ENCODE peak calls at places on chromosomes 6 and 20, in five cellular contexts. C is mesendoderm, X is heart left ventricle, O is GOT3, L is osteocyte. G is an unnamed sample.

GRCh38 chr6:30463651-30464618 is 25.4 kb upstream of the HLA-E start:
- DNase-seq in C (no peak), L (no peak), X (peak), O (no peak), G (peak)

GRCh38 chr6:100730581-100730980 is 150.5 kb downstream of the ASCC3 start:
- DNase-seq in O (no peak), X (no peak), C (no peak), L (no peak), G (no peak)

GRCh38 chr6:134238960-134239795 is 78.7 kb downstream of the SGK1 start:
- DNase-seq in O (no peak), X (peak), C (no peak), L (no peak), G (no peak)

GRCh38 chr6:56683882-56684281 is 41.2 kb upstream of the DST start:
- DNase-seq in L (no peak), X (peak), O (no peak), C (no peak), G (peak)

GRCh38 chr6:44064089-44064947 is 62.9 kb downstream of the MRPL14 start:
- DNase-seq in C (peak), X (peak), O (no peak), L (no peak), G (peak)

GRCh38 chr6:44062771-44063560 is 64.3 kb downstream of the MRPL14 start:
- DNase-seq in X (no peak), O (no peak), C (peak), L (no peak), G (no peak)

GRCh38 chr6:122445274-122445673 is 26.3 kb downstream of the SERINC1 start:
- DNase-seq in O (no peak), C (no peak), L (no peak), X (no peak), G (no peak)

GRCh38 chr20:47296950-47297349 is 59.5 kb downstream of the ZMYND8 start:
- DNase-seq in C (peak), X (no peak), L (no peak), O (no peak), G (no peak)

GRCh38 chr6:99589290-99589672 is 17.4 kb upstream of the PRDM13 start:
- DNase-seq in C (no peak), X (no peak), O (no peak), L (no peak), G (no peak)

GRCh38 chr20:50259705-50260479 is 69.3 kb downstream of the CEBPB start:
- DNase-seq in L (no peak), X (no peak), C (no peak), O (no peak), G (no peak)

GRCh38 chr6:50543666-50544065 is 169.7 kb upstream of the TFAP2D start:
- DNase-seq in L (no peak), X (no peak), C (peak), O (no peak), G (no peak)

GRCh38 chr6:6987749-6988148 is 120.0 kb upstream of the RREB1 start:
- DNase-seq in X (no peak), L (no peak), O (no peak), C (no peak), G (no peak)

GRCh38 chr6:133779916-133780315 is 109.0 kb upstream of the TCF21 start:
- DNase-seq in L (no peak), O (no peak), C (no peak), X (no peak), G (no peak)

GRCh38 chr6:111207141-111207858 is 120.0 kb downstream of the SLC16A10 start:
- DNase-seq in O (no peak), C (peak), L (no peak), X (no peak), G (peak)

GRCh38 chr20:35263609-35264223 is 14.2 kb downstream of the MMP24OS start:
- DNase-seq in L (no peak), X (no peak), O (no peak), C (no peak), G (no peak)

GRCh38 chr20:34536798-34537394 is 20.7 kb downstream of the DYNLRB1 start:
- DNase-seq in X (no peak), O (no peak), C (peak), L (no peak), G (peak)

GRCh38 chr6:118712955-118713354 is 61.6 kb upstream of the CEP85L start:
- DNase-seq in L (no peak), X (no peak), C (no peak), O (no peak), G (no peak)

GRCh38 chr20:46087161-46087560 is 2.6 kb downstream of the NCOA5 start:
- DNase-seq in L (no peak), C (no peak), X (no peak), O (no peak), G (peak)

GRCh38 chr6:163667372-163668060 is 253.0 kb downstream of the QKI start:
- DNase-seq in C (no peak), O (no peak), X (peak), L (no peak), G (no peak)

GRCh38 chr6:148831064-148831463 is 84.2 kb downstream of the UST start:
- DNase-seq in X (no peak), L (no peak), O (no peak), C (no peak), G (no peak)

GRCh38 chr6:42698217-42698616 is 24.2 kb downstream of the PRPH2 start:
- DNase-seq in C (no peak), X (no peak), L (no peak), O (no peak), G (no peak)

GRCh38 chr6:130120731-130121130 is 102.0 kb downstream of the SAMD3 start:
- DNase-seq in O (no peak), X (no peak), C (no peak), L (no peak), G (no peak)